ENCODE peak calls at places on chromosome 3, in four cellular contexts. O, J, N and I are unnamed samples.

GRCh38 chr3:168996622-168997021 is 666.9 kb downstream of the MECOM start:
- DNase-seq in J (no peak), O (no peak), N (peak; percentile 27), I (no peak)

GRCh38 chr3:190847423-190847822 is 15.1 kb downstream of the GMNC start:
- DNase-seq in O (no peak), J (no peak), N (no peak), I (no peak)

GRCh38 chr3:107633327-107634141 is 110.8 kb downstream of the BBX start:
- DNase-seq in O (peak; percentile 56), N (no peak), J (no peak), I (no peak)

GRCh38 chr3:161069441-161070251 is 35.5 kb downstream of the B3GALNT1 start:
- DNase-seq in O (peak; percentile 94), J (no peak), N (no peak), I (no peak)

GRCh38 chr3:65230251-65231140 is 542.7 kb upstream of the ADAMTS9 start:
- DNase-seq in O (no peak), N (no peak), J (no peak), I (no peak)

GRCh38 chr3:14374444-14374883 is 27.9 kb upstream of the SLC6A6 start:
- DNase-seq in J (no peak), N (no peak), O (no peak), I (no peak)

GRCh38 chr3:184255291-184256039 is 5.9 kb downstream of the CAMK2N2 start:
- DNase-seq in O (no peak), J (no peak), N (no peak), I (no peak)

GRCh38 chr3:79012946-79013362 is 754.8 kb downstream of the ROBO1 start:
- DNase-seq in O (no peak), N (no peak), J (no peak), I (no peak)

GRCh38 chr3:17302774-17303173 is 418.0 kb downstream of the PLCL2 start:
- DNase-seq in N (no peak), O (no peak), J (no peak), I (no peak)

GRCh38 chr3:58009749-58010535 is 1.7 kb downstream of the FLNB start:
- DNase-seq in J (no peak), O (no peak), N (no peak), I (peak; percentile 31)

GRCh38 chr3:51718547-51719412 is 11.9 kb downstream of the GRM2 start:
- DNase-seq in J (peak; percentile 51), N (peak; percentile 64), O (peak; percentile 23), I (peak; percentile 92)

DNA sequence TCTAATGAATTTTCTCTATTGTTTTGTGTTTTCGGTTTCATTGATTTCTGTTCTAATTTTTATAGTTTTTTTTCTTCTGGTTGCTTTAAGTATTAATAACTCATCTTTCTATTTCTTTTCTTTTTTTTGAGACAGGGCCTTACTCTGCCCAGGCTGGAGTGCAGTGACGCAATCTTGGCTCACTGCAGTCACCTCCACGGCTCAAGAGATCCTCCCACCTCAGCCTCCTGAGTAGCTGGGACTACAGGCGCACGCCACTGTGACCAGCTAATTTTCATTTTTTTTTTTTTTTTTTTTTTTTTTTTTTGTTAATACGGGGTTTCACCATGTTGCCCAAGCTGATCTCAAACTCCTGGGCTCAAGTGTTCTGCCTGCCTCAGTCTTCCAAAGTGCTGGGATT is 14.5 kb downstream of the KBTBD8 start:
- DNase-seq in O (no peak), N (no peak), J (no peak), I (no peak)
- TF ChIP-seq ETV6 in O (no peak), N (no peak), J (no peak), I (no peak)

GRCh38 chr3:71585891-71586809 is 2.6 kb upstream of the FOXP1 start:
- DNase-seq in O (no peak), J (peak; percentile 16), N (no peak), I (no peak)
- TF ChIP-seq USF2 in O (no peak), J (no peak), N (no peak), I (no peak)

GRCh38 chr3:174581551-174581950 is 277.6 kb upstream of the NAALADL2 start:
- DNase-seq in N (no peak), J (no peak), O (no peak), I (no peak)
- TF ChIP-seq ETV6 in N (no peak), J (no peak), O (no peak), I (no peak)

GRCh38 chr3:38136807-38137614 is at the start of gene ACAA1:
- DNase-seq in N (peak; percentile 97), J (peak; percentile 99), O (peak; percentile 97), I (peak; percentile 100)

GRCh38 chr3:38133557-38134405 is 3.1 kb downstream of the ACAA1 start:
- DNase-seq in J (no peak), O (no peak), N (peak; percentile 99), I (no peak)

GRCh38 chr3:38137615-38138346 is 680 bp upstream of the MYD88 start:
- DNase-seq in J (peak; percentile 41), O (no peak), N (no peak), I (peak; percentile 52)

GRCh38 chr3:38138347-38139190 is at the start of gene MYD88:
- DNase-seq in O (no peak), J (peak; percentile 83), N (peak; percentile 63), I (peak; percentile 77)

GRCh38 chr3:38136272-38136806 is 588 bp downstream of the ACAA1 start:
- DNase-seq in N (no peak), O (no peak), J (peak; percentile 46), I (no peak)
- TF ChIP-seq USF2 in N (no peak), O (no peak), J (no peak), I (no peak)

GRCh38 chr3:195116393-195117185 is 154.4 kb downstream of the XXYLT1 start:
- DNase-seq in N (no peak), O (no peak), J (peak; percentile 66), I (no peak)

GRCh38 chr3:195119461-195120198 is 151.3 kb downstream of the XXYLT1 start:
- DNase-seq in O (no peak), N (peak; percentile 74), J (no peak), I (peak; percentile 56)

GRCh38 chr3:195118671-195119070 is 152.3 kb downstream of the XXYLT1 start:
- DNase-seq in O (no peak), N (no peak), J (no peak), I (no peak)

GRCh38 chr3:195120199-195120556 is 150.8 kb downstream of the XXYLT1 start:
- DNase-seq in J (no peak), O (no peak), N (no peak), I (no peak)

GRCh38 chr3:195117978-195118581 is 152.9 kb downstream of the XXYLT1 start:
- DNase-seq in O (no peak), N (no peak), J (peak; percentile 92), I (no peak)
- TF ChIP-seq ETV6 in O (no peak), N (no peak), J (peak; percentile 42), I (no peak)

GRCh38 chr3:9190276-9190675 is 59.2 kb downstream of the SRGAP3 start:
- DNase-seq in N (no peak), J (no peak), O (no peak), I (no peak)
- TF ChIP-seq USF2 in N (no peak), J (no peak), O (no peak), I (no peak)

GRCh38 chr3:196970547-196971093 is 2.0 kb upstream of the PIGZ start:
- DNase-seq in N (no peak), J (no peak), O (no peak), I (no peak)
- TF ChIP-seq ETV6 in N (no peak), J (no peak), O (no peak), I (no peak)

DNA sequence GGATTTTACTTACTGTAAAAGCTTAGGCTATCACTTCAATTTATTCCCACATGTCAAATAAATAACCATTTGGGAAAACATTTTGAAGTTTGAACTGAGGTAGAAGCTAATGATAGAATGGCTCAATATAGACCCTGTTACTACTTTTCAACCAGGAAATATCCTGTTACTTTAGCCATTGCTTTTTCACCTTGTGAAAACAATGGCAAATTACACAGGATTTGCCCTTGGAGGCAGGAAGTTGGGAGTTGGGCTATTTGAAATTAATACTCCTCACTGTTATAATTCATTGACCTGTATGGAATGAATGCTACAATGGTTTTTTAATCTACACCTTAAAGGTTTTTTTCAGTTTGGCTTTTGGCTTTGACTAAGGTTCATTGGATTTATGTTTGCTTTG is 98.1 kb upstream of the UBE2E2 start:
- DNase-seq in J (no peak), N (no peak), O (no peak), I (no peak)
- TF ChIP-seq USF2 in J (no peak), N (no peak), O (no peak), I (no peak)

GRCh38 chr3:71183544-71183943 is 400.0 kb downstream of the FOXP1 start:
- DNase-seq in O (no peak), J (no peak), N (no peak), I (no peak)
- TF ChIP-seq ETV6 in O (no peak), J (no peak), N (no peak), I (no peak)